ENCODE peak calls at places on chromosomes 2 and 18, in five cellular contexts. B, P, A, I and H are unnamed samples.

GRCh38 chr2:240424341-240425235 is 10.9 kb upstream of the GPC1 start:
- DNase-seq in I (peak), P (peak), A (no peak), B (no peak), H (no peak)

GRCh38 chr2:136225950-136226835 is 108.2 kb upstream of the CXCR4 start:
- DNase-seq in A (no peak), B (no peak), I (no peak), P (no peak), H (no peak)

GRCh38 chr2:238929242-238930081 is 81.6 kb downstream of the TWIST2 start:
- DNase-seq in P (peak), I (peak), B (no peak), A (no peak), H (peak)

GRCh38 chr2:149087751-149088150 is 49.3 kb downstream of the LYPD6B start:
- DNase-seq in B (no peak), A (no peak), P (no peak), I (no peak), H (no peak)

GRCh38 chr2:205865794-205866490 is 183.6 kb downstream of the NRP2 start:
- DNase-seq in P (no peak), B (peak), I (no peak), A (peak), H (no peak)

GRCh38 chr2:113281920-113282746 is 3.4 kb upstream of the PAX8 start:
- DNase-seq in A (peak), I (no peak), P (no peak), B (no peak), H (no peak)

GRCh38 chr18:55100817-55101457 is 141.7 kb upstream of the CCDC68 start:
- DNase-seq in I (no peak), P (no peak), B (no peak), A (peak), H (no peak)

GRCh38 chr18:59643740-59644139 is 53.5 kb downstream of the CCBE1 start:
- DNase-seq in B (no peak), A (no peak), I (no peak), P (no peak), H (no peak)

GRCh38 chr2:34892766-34893165 is 1293.7 kb upstream of the FAM98A start:
- DNase-seq in P (no peak), B (no peak), I (no peak), A (no peak), H (no peak)

GRCh38 chr2:85288244-85288725 is 39.5 kb downstream of the TGOLN2 start:
- DNase-seq in B (no peak), P (no peak), A (peak), I (no peak), H (no peak)

GRCh38 chr18:33205777-33206176 is 234.7 kb downstream of the CCDC178 start:
- DNase-seq in B (no peak), A (no peak), I (no peak), P (no peak), H (no peak)

GRCh38 chr2:10561636-10562035 is 113.5 kb upstream of the ODC1 start:
- DNase-seq in A (no peak), B (no peak), P (no peak), I (no peak), H (no peak)

GRCh38 chr2:236107536-236107935 is 60.6 kb downstream of the GBX2 start:
- DNase-seq in B (no peak), P (no peak), A (no peak), I (no peak), H (no peak)
- H3K4me3 ChIP-seq in B (no peak), P (no peak), A (no peak), I (no peak), H (no peak)

GRCh38 chr2:241902357-241902991 is 32.9 kb downstream of the RTP5 start:
- DNase-seq in B (no peak), P (peak), I (peak), A (no peak), H (no peak)
- H3K27ac ChIP-seq in B (peak), P (no peak), I (no peak), A (no peak), H (no peak)

DNA sequence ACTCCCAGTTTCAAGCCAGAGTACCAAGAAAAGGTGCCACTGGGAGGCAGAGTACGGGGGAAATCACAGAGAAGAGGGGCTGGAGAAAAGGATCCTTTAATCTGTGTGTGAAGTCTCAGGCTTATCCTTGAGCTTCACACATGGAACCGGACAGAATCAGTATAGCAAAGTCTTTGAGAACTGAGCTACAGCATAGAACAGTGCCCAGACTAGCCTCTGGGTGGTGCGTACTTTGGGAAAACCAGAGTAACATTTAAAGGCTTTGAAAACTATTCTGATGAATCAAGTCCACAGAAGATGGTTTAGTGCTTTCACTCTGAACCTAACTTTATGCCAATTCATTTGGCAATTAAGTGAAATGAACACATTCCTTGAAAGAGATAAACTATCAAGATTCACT is 83.1 kb downstream of the BABAM2 start:
- DNase-seq in P (no peak), I (no peak), A (no peak), B (no peak), H (no peak)
- TF ChIP-seq CTCF in P (no peak), I (no peak), A (peak), B (no peak), H (peak)

GRCh38 chr2:217669831-217670230 is 333.0 kb downstream of the TNS1 start:
- DNase-seq in P (no peak), A (no peak), B (no peak), I (no peak), H (no peak)

GRCh38 chr2:217672472-217672871 is 330.3 kb downstream of the TNS1 start:
- DNase-seq in A (no peak), P (no peak), B (peak), I (no peak), H (no peak)

GRCh38 chr2:217671871-217672270 is 330.9 kb downstream of the TNS1 start:
- DNase-seq in B (no peak), A (no peak), I (no peak), P (no peak), H (no peak)

GRCh38 chr2:217671043-217671442 is 331.8 kb downstream of the TNS1 start:
- DNase-seq in A (no peak), B (no peak), I (no peak), P (no peak), H (no peak)

GRCh38 chr2:217673555-217674088 is 329.2 kb downstream of the TNS1 start:
- DNase-seq in B (no peak), A (no peak), I (no peak), P (no peak), H (no peak)
- H3K4me3 ChIP-seq in B (no peak), A (no peak), I (no peak), P (no peak), H (no peak)

GRCh38 chr2:49972699-49973098 is 818.4 kb upstream of the FSHR start:
- DNase-seq in B (no peak), P (no peak), A (no peak), I (no peak), H (no peak)
- H3K27ac ChIP-seq in B (no peak), P (no peak), A (no peak), I (no peak), H (no peak)

GRCh38 chr2:21395366-21395765 is 271.6 kb downstream of the TDRD15 start:
- DNase-seq in P (no peak), I (no peak), B (no peak), A (no peak), H (no peak)
- TF ChIP-seq CTCF in P (no peak), I (no peak), B (no peak), A (peak), H (no peak)

DNA sequence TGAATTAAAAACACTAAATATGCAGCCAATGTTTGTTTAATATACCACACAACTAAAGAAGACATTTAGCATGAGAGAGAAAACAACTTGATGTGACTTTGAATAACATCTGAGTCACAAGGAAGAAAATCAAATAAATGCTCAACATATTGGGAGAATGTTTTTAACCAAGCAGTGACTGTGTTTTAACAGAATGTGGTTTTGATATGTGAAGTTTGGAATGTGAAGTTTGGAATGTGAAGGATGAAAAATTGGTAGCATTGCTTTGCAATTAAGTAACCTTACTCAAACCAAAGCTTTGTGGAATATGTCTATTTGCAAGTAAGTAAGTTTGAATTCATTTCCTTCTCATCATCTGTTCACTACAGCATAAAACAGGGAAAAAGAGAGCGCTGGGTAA is 128.2 kb upstream of the DNAJC10 start:
- DNase-seq in I (no peak), P (no peak), A (peak), B (no peak), H (no peak)
- H3K4me3 ChIP-seq in I (no peak), P (no peak), A (no peak), B (no peak), H (no peak)

GRCh38 chr2:187577310-187577709 is 23.1 kb upstream of the TFPI start:
- DNase-seq in I (no peak), P (no peak), A (no peak), B (no peak), H (no peak)

GRCh38 chr2:187586091-187586632 is 31.9 kb upstream of the TFPI start:
- DNase-seq in A (peak), P (no peak), B (no peak), I (no peak), H (no peak)

GRCh38 chr2:187576906-187577305 is 22.7 kb upstream of the TFPI start:
- DNase-seq in B (no peak), P (no peak), I (no peak), A (no peak), H (no peak)

GRCh38 chr2:187580462-187581124 is 26.4 kb upstream of the TFPI start:
- DNase-seq in B (no peak), I (no peak), P (no peak), A (peak), H (no peak)

DNA sequence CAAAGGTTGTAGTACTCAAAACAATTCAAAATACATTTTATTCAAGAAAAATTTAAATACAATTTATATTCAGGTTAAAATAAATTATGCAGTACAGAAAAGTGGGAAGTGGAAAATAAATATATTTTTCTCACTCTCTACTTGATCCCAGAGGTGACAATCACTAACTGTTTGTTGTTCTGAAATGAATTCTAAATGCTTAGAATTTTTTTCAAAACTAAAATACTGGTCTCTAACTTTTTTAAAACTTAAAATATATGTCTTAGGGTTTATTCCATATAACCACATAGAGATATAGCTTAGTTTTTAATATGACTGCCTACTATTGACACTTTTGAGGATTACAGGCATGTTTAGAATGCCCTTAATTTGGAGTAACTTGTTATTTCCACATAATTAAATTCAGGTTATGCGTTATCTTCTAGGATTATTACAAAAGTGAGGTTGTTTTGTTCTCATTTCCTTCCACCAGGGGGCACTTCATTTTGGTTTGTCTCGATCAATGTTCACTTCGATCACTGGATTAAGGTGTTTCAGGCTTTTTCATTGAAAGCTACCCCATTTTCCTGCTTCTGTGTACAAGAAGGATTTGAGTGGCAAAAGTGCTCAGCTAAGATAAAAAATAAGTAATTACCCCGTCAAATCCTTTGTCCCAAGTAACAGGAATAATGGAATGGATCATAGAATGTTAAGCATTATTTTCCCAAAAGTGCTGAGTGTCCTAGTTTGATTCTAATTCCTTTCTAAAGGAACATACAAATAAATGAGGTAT is 27.1 kb upstream of the TFPI start:
- DNase-seq in P (no peak), B (no peak), A (peak), I (no peak), H (no peak)
- H3K27ac ChIP-seq in P (no peak), B (no peak), A (no peak), I (peak), H (no peak)